ENCODE peak calls at places on chromosomes 5 and 9, in six cellular contexts. E is adipocyte, V is neuronal stem cell, T is GM23248, D is NT2/D1, U is transverse colon. H is an unnamed sample.

GRCh38 chr9:77541055-77541454 is 107.1 kb downstream of the GNA14 start:
- DNase-seq in T (no peak), U (no peak), V (no peak), E (no peak), D (no peak), H (no peak)

GRCh38 chr5:77642915-77643653 is 4.6 kb upstream of the OTP start:
- DNase-seq in U (no peak), V (no peak), D (no peak), E (no peak), T (no peak), H (no peak)

GRCh38 chr9:20835364-20836286 is 151.6 kb downstream of the FOCAD start:
- DNase-seq in V (no peak), E (peak; percentile 48), D (no peak), T (peak; percentile 20), U (no peak), H (no peak)

GRCh38 chr5:55694152-55694830 is 17.8 kb downstream of the SLC38A9 start:
- DNase-seq in E (peak; percentile 45), V (peak; percentile 21), U (no peak), T (peak; percentile 48), D (no peak), H (no peak)

GRCh38 chr5:65855758-65856157 is 70.6 kb upstream of the ERBIN start:
- DNase-seq in D (no peak), E (peak; percentile 38), V (no peak), U (no peak), T (no peak), H (no peak)

GRCh38 chr5:11110128-11110527 is 349.1 kb upstream of the DAP start:
- DNase-seq in T (peak; percentile 1), D (no peak), U (no peak), E (no peak), V (no peak), H (no peak)

GRCh38 chr9:105969672-105970071 is 275.3 kb downstream of the TMEM38B start:
- DNase-seq in V (no peak), E (no peak), T (no peak), U (no peak), D (no peak), H (no peak)

GRCh38 chr5:62720036-62720441 is 141.4 kb downstream of the LRRC70 start:
- DNase-seq in D (no peak), U (no peak), V (no peak), T (peak; percentile 55), E (peak; percentile 32), H (peak; percentile 70)

GRCh38 chr5:91182763-91183162 is 200.4 kb downstream of the ARRDC3 start:
- DNase-seq in T (peak; percentile 75), D (no peak), E (peak; percentile 18), U (peak; percentile 47), V (no peak), H (no peak)

GRCh38 chr5:111865356-111865755 is 108.4 kb upstream of the NREP start:
- DNase-seq in U (no peak), V (no peak), T (peak; percentile 72), D (no peak), E (no peak), H (no peak)

GRCh38 chr9:104810421-104811339 is 46.8 kb downstream of the NIPSNAP3B start:
- DNase-seq in V (no peak), U (peak; percentile 47), T (peak; percentile 52), D (no peak), E (peak; percentile 12), H (no peak)

GRCh38 chr5:97714426-97714825 is 531.4 kb upstream of the RIOK2 start:
- DNase-seq in D (no peak), V (no peak), U (no peak), E (no peak), T (no peak), H (peak; percentile 80)

GRCh38 chr5:123881791-123882244 is 369.8 kb downstream of the CSNK1G3 start:
- DNase-seq in U (no peak), D (no peak), V (no peak), E (peak; percentile 52), T (peak; percentile 39), H (no peak)

GRCh38 chr9:136947955-136948510 is 3.0 kb downstream of the C8G start:
- DNase-seq in E (peak; percentile 22), D (no peak), V (no peak), U (peak; percentile 64), T (peak; percentile 75), H (peak; percentile 65)

GRCh38 chr5:1317921-1318565 is 23.2 kb upstream of the TERT start:
- DNase-seq in E (no peak), U (no peak), T (no peak), D (no peak), V (no peak), H (no peak)

GRCh38 chr5:34655354-34655991 is 655 bp upstream of the RAI14 start:
- DNase-seq in D (no peak), V (peak; percentile 42), E (peak; percentile 87), U (peak; percentile 51), T (peak; percentile 90), H (no peak)

GRCh38 chr5:38259062-38259857 is 901 bp downstream of the EGFLAM start:
- DNase-seq in T (peak; percentile 13), U (no peak), E (peak; percentile 3), V (no peak), D (no peak), H (no peak)

GRCh38 chr5:151758430-151759241 is at the start of gene ATOX1:
- DNase-seq in T (peak; percentile 98), V (peak; percentile 91), U (peak; percentile 94), E (peak; percentile 98), D (peak; percentile 70), H (peak; percentile 93)

GRCh38 chr9:134373953-134374300 is 47.7 kb downstream of the RXRA start:
- DNase-seq in U (no peak), T (no peak), V (no peak), E (no peak), D (no peak), H (no peak)

GRCh38 chr5:119328753-119329602 is 26.8 kb upstream of the TNFAIP8 start:
- DNase-seq in V (no peak), U (peak; percentile 35), E (no peak), D (no peak), T (peak; percentile 61), H (no peak)

GRCh38 chr5:94691947-94692346 is 73.5 kb downstream of the SLF1 start:
- DNase-seq in E (peak; percentile 47), U (no peak), D (no peak), V (no peak), T (peak; percentile 78), H (no peak)

GRCh38 chr9:111458139-111459009 is 25.8 kb downstream of the ECPAS start:
- DNase-seq in D (no peak), U (no peak), V (no peak), T (no peak), E (peak; percentile 39), H (no peak)

GRCh38 chr5:98500811-98501210 is 272.7 kb upstream of the RGMB start:
- DNase-seq in D (no peak), T (no peak), V (no peak), U (no peak), E (no peak), H (no peak)

GRCh38 chr9:84266087-84266561 is 74.4 kb downstream of the SLC28A3 start:
- DNase-seq in U (no peak), D (no peak), E (no peak), T (no peak), V (no peak), H (no peak)

GRCh38 chr9:28810375-28811075 is 1237.2 kb upstream of the C9orf72 start:
- DNase-seq in V (no peak), T (no peak), U (no peak), D (no peak), E (no peak), H (no peak)

GRCh38 chr5:180345186-180345585 is 8.0 kb downstream of the GFPT2 start:
- DNase-seq in T (no peak), V (no peak), U (no peak), D (no peak), E (no peak), H (no peak)

GRCh38 chr5:180347651-180348050 is 5.5 kb downstream of the GFPT2 start:
- DNase-seq in D (no peak), T (no peak), U (no peak), E (no peak), V (no peak), H (no peak)

GRCh38 chr5:180344393-180344999 is 8.6 kb downstream of the GFPT2 start:
- DNase-seq in T (no peak), V (no peak), U (no peak), E (no peak), D (no peak), H (no peak)

GRCh38 chr5:180346358-180346757 is 6.8 kb downstream of the GFPT2 start:
- DNase-seq in D (no peak), U (no peak), E (no peak), T (no peak), V (no peak), H (no peak)

DNA sequence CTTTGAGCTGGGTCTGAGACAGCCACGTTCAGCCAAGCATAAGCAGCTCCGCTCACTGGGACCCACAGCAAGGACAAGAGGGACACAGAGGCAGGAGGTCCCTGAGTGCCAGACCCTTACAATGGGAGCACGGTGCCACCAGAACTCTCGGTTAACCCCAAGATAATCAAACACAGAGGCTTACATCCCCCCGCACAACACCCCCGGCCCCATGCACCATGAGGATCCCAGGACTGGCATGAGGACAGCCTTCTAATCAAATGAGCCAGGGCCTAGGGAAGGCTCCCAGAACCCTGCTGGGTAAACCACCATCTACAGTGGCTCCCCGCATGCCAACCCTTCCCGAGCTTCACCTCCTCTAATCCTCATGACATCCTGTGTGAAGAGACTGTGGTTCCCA is 7.4 kb downstream of the GFPT2 start:
- DNase-seq in T (no peak), V (no peak), D (no peak), U (no peak), E (no peak), H (no peak)
- H3K4me1 ChIP-seq in T (peaks cover 36% of the 10 kb centered on the region), V (peaks cover 13% of the 10 kb centered on the region), D (peaks cover 24% of the 10 kb centered on the region), U (peaks cover 9% of the 10 kb centered on the region), E (peaks cover 58% of the 10 kb centered on the region), H (peaks cover 20% of the 10 kb centered on the region)

DNA sequence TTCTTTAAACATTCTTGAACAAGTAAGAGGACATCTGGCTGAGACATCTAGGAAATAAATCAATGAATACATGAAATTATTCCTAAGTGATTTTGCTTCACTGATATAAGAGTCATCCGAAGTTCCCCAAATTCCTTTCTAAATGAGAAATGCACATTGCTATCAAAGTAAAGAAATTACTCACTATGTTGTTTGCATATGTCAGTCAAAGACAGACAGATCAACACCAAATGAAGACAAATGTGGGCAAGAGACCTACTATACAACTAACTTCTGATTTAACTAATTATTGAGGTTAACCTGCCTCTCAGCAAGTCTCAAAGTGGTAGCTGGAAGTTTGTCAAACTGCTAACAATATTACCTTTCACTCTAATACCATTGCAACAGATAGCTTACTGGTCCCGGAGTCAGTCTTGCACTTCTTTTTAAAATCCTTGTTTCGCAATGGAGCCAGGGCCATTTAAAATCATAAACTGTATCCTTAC is 13.2 kb downstream of the TUT7 start:
- DNase-seq in U (no peak), E (peak; percentile 49), D (no peak), T (peak; percentile 40), V (no peak), H (no peak)
- H3K36me3 ChIP-seq in U (peaks cover 84% of the 10 kb centered on the region), E (peaks cover 91% of the 10 kb centered on the region), D (peaks cover 73% of the 10 kb centered on the region), T (peaks cover 94% of the 10 kb centered on the region), V (peaks cover 10% of the 10 kb centered on the region), H (peaks cover 36% of the 10 kb centered on the region)

GRCh38 chr9:38037981-38038306 is 31.1 kb downstream of the SHB start:
- DNase-seq in V (no peak), D (no peak), U (no peak), E (no peak), T (no peak), H (no peak)
- H3K4me1 ChIP-seq in V (peaks cover 14% of the 10 kb centered on the region), D (peaks cover 45% of the 10 kb centered on the region), U (peaks cover 45% of the 10 kb centered on the region), E (peaks cover 47% of the 10 kb centered on the region), T (peaks cover 51% of the 10 kb centered on the region), H (peaks cover 18% of the 10 kb centered on the region)

GRCh38 chr5:140553657-140554056 is 3.6 kb downstream of the SRA1 start:
- DNase-seq in U (no peak), E (no peak), T (peak; percentile 72), D (no peak), V (no peak), H (no peak)
- H3K36me3 ChIP-seq in U (peaks cover 19% of the 10 kb centered on the region), E (peaks cover 43% of the 10 kb centered on the region), T (peaks cover 22% of the 10 kb centered on the region), D (peaks cover 61% of the 10 kb centered on the region), V (peaks cover 24% of the 10 kb centered on the region), H (peaks cover 44% of the 10 kb centered on the region)

H was measured in HAP-1.